ENCODE peak calls at places on chromosomes 4 and X, in four cellular contexts. S is cardiac muscle cell, G is transverse colon, R is adipocyte. A is an unnamed sample.
A peak's percentile ranks its signal among the peaks of the same experiment; 100 is the strongest.

GRCh38 chrX:38117485-38117884 is 103.2 kb downstream of the SRPX start:
- DNase-seq in S (peak; percentile 48), G (no peak), R (no peak), A (no peak)

GRCh38 chr4:120066525-120067333 is at the start of gene MAD2L1:
- DNase-seq in S (peak; percentile 99), G (peak; percentile 99), R (peak; percentile 100), A (peak; percentile 99)

GRCh38 chr4:70802923-70803605 is 36.6 kb downstream of the GRSF1 start:
- DNase-seq in S (no peak), G (no peak), R (no peak), A (no peak)

GRCh38 chrX:56600141-56600540 is 36.7 kb downstream of the UBQLN2 start:
- DNase-seq in S (peak; percentile 25), G (no peak), R (no peak), A (no peak)

GRCh38 chrX:41895826-41896225 is 27.5 kb downstream of the CASK start:
- DNase-seq in S (no peak), G (no peak), R (peak; percentile 10), A (no peak)

GRCh38 chrX:42615161-42615563 is 162.8 kb downstream of the PPP1R2C start:
- DNase-seq in S (peak; percentile 0), G (peak; percentile 68), R (no peak), A (peak; percentile 85)

GRCh38 chr4:76373919-76374552 is 46.9 kb downstream of the CCDC158 start:
- DNase-seq in S (peak; percentile 53), G (no peak), R (peak; percentile 6), A (no peak)

GRCh38 chr4:152540293-152540674 is 4.4 kb upstream of the FBXW7 start:
- DNase-seq in S (no peak), G (no peak), R (no peak), A (peak; percentile 88)

GRCh38 chr4:3108211-3108610 is 33.7 kb downstream of the HTT start:
- DNase-seq in S (no peak), G (no peak), R (peak; percentile 32), A (no peak)

GRCh38 chrX:3659761-3660160 is 53.7 kb downstream of the PRKX start:
- DNase-seq in S (peak; percentile 29), G (no peak), R (peak; percentile 25), A (no peak)

GRCh38 chr4:22574880-22575279 is 59.0 kb upstream of the ADGRA3 start:
- DNase-seq in S (no peak), G (no peak), R (no peak), A (no peak)

GRCh38 chrX:110004210-110004609 is 1.3 kb downstream of the TMEM164 start:
- DNase-seq in S (no peak), G (peak; percentile 80), R (no peak), A (peak; percentile 49)

GRCh38 chr4:8267077-8267476 is 2.5 kb upstream of the HTRA3 start:
- DNase-seq in S (peak; percentile 88), G (peak; percentile 67), R (peak; percentile 12), A (peak; percentile 90)

GRCh38 chr4:119659576-119659975 is 31.0 kb upstream of the PDE5A start:
- DNase-seq in S (no peak), G (no peak), R (peak; percentile 50), A (no peak)

GRCh38 chr4:138665851-138666250 is 349.7 kb upstream of the NOCT start:
- DNase-seq in S (no peak), G (no peak), R (no peak), A (no peak)

GRCh38 chr4:122548452-122548851 is 72.4 kb downstream of the IL21 start:
- DNase-seq in S (peak; percentile 85), G (no peak), R (no peak), A (no peak)

GRCh38 chrX:32524385-32524784 is 687.0 kb downstream of the DMD start:
- DNase-seq in S (no peak), G (no peak), R (no peak), A (no peak)

DNA sequence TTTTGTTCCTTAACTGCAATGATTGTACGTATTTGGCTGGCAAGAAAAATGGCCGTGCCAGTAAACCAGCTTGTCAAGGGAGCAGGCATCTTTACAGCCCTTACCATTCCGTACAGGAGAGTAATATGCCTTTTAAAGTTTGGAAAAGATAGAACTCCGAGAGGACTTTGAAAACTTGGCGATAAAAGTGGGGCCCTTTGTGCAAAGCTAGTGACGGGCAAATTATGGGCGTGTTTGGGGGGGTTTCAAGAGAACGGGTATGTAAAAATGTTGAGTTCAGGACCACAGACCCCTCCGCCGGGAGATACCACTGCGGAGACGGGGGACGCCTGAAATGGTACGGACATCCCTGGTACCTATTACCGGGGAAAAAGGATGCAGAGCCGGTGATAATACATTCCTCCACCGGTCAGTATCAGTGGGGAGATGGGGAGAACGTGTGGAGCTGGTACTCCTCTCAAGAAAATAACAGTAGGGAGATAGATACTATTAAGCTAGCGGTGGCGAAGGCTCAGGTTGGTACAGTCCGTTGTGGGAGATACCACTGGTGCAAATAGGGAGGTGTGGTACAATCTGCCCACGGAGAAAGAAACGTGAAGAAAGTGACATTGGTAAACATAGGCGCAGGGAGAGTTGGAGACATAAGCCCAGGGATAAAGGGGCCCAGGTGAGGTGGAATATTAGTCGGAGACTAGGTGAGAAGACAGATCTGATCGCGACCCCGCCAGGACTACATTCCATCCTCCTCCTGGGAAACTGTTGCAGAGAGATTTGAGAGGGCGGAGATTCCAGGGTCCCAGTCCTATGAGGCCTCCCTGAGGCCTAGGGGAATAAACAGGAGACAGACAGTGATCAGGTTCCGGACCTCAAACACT is 14.5 kb downstream of the SPACA5 start:
- DNase-seq in S (peak; percentile 91), G (peak; percentile 81), R (peak; percentile 76), A (peak; percentile 88)
- H3K4me3 ChIP-seq in S (peak overlapping the region; percentile 34), G (peak overlapping the region; percentile 33), R (peak overlapping the region; percentile 86), A (peak overlapping the region; percentile 82)

GRCh38 chr4:175986-176385 is 51.7 kb downstream of the ZNF718 start:
- DNase-seq in S (no peak), G (no peak), R (no peak), A (no peak)
- H3K9me3 ChIP-seq in S (peaks cover 5% of the 10 kb centered on the region), G (peaks cover 86% of the 10 kb centered on the region), R (peaks cover 100% of the 10 kb centered on the region), A (peaks cover 98% of the 10 kb centered on the region)

GRCh38 chrX:1511829-1512228 is 25.2 kb downstream of the P2RY8 start:
- DNase-seq in S (no peak), G (no peak), R (no peak), A (no peak)

GRCh38 chrX:1506916-1507315 is 30.1 kb downstream of the P2RY8 start:
- DNase-seq in S (no peak), G (no peak), R (no peak), A (no peak)

GRCh38 chrX:1511150-1511549 is 25.8 kb downstream of the P2RY8 start:
- DNase-seq in S (no peak), G (no peak), R (no peak), A (no peak)

GRCh38 chrX:1502853-1503252 is 34.1 kb downstream of the P2RY8 start:
- DNase-seq in S (no peak), G (no peak), R (no peak), A (no peak)

DNA sequence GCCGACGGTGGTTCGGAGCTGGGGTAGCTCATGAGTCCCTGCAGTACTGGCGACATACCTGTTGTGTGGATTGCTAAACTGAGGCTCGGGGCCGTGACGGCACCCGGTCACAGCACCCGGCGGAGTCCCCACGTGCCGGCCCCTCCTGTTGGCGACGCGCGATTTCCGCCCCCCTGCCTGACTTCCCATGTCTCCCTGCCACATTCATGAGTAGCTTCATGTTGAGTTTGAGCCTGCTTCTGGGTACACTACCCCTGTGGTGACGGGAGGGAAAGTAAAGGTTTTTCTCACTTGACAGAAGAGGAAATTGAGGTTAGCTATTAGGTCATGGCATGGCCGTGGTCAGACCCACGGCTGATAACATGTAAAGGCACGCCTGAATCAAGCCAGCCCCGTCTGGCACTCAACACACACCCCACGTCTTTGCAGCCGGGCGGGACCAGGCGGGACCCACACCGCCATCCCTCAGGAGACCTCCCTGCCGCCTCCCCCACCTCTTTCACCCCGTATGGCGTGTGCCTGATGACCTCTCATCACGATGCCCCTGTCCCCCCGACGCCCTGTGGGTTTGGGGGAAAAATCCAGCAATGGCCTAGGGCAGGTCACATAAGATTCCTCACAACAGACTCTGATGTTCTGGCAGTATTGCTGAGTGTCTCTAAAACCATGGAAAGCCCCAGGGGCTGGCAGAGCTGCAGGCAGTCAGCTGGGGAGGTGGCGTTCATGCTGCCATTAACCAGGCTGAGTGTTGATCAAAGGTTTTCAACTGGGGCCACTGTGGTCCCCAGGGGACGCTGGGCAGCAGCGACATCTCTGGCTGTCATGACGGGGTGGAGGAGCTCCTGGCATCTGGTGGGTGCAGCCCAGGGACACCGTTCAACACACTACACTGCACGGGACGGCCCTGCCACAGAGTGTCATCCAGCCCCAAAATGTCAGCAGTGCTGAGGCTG is 29.2 kb downstream of the P2RY8 start:
- DNase-seq in S (no peak), G (peak; percentile 37), R (no peak), A (no peak)
- H3K4me1 ChIP-seq in S (no peaks in the 10 kb centered on the region), G (no peaks in the 10 kb centered on the region), R (no peaks in the 10 kb centered on the region), A (no peaks in the 10 kb centered on the region)

GRCh38 chrX:117511379-117511778 is 605.2 kb downstream of the KLHL13 start:
- DNase-seq in S (no peak), G (no peak), R (no peak), A (no peak)

GRCh38 chrX:117510453-117510852 is 606.2 kb downstream of the KLHL13 start:
- DNase-seq in S (no peak), G (no peak), R (no peak), A (no peak)

DNA sequence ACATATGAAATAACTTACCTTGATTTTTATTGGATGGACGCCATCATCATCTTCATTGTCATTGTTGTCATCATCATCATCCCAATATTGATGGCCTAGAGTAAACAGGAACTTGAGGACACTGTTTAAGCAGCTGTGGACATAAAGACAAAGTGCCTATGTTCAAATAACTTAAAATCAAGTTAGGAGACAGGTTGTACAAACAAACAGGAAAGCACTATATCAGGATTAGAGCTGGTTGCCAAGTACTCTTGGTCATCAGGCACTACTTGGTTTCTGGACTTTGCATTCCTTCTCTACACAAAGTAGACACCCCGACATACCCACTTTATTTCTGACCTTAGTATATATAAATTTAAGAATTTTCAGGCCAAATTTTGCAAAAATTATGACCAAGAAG is 608.6 kb downstream of the KLHL13 start:
- DNase-seq in S (no peak), G (no peak), R (no peak), A (no peak)
- H3K4me3 ChIP-seq in S (no peak overlapping the region), G (no peak overlapping the region), R (no peak overlapping the region), A (no peak overlapping the region)

A was measured in endodermal cell.